ENCODE peak calls at places on chromosomes 3 and 15, in eight cellular contexts. V, C, A, O, Y, F, Z and L are unnamed samples.

GRCh38 chr15:77002436-77002835 is 7.5 kb downstream of the PSTPIP1 start:
- DNase-seq in V (no peak), C (no peak), Y (no peak), A (no peak), Z (no peak), O (peak; percentile 37), F (no peak), L (no peak)

GRCh38 chr3:48709051-48709461 is 8.0 kb downstream of the IP6K2 start:
- DNase-seq in V (no peak), O (no peak), Z (peak; percentile 74), C (no peak), Y (no peak), A (no peak), F (no peak), L (no peak)

GRCh38 chr3:72115307-72115706 is 330.4 kb upstream of the PROK2 start:
- DNase-seq in V (no peak), Z (no peak), Y (no peak), F (no peak), A (no peak), O (no peak), C (no peak), L (no peak)

GRCh38 chr3:120102232-120102631 is 8.0 kb upstream of the GSK3B start:
- DNase-seq in V (no peak), C (no peak), Z (no peak), F (no peak), A (no peak), Y (no peak), O (no peak), L (no peak)

GRCh38 chr3:117820900-117821299 is 1111.3 kb downstream of the TUSC7 start:
- DNase-seq in Y (no peak), Z (peak; percentile 8), O (no peak), A (no peak), C (no peak), V (no peak), F (no peak), L (no peak)

GRCh38 chr3:158479051-158479450 is 91.9 kb upstream of the MLF1 start:
- DNase-seq in Z (no peak), V (no peak), C (no peak), F (no peak), Y (no peak), O (no peak), A (no peak), L (no peak)

GRCh38 chr3:46947981-46948791 is 28.4 kb downstream of the CCDC12 start:
- DNase-seq in Z (no peak), O (peak; percentile 82), Y (peak; percentile 95), V (no peak), A (no peak), F (peak; percentile 93), C (peak; percentile 87), L (no peak)

GRCh38 chr3:127959873-127960272 is 44.8 kb downstream of the KBTBD12 start:
- DNase-seq in V (no peak), Z (peak; percentile 25), A (peak; percentile 31), F (peak; percentile 59), C (no peak), Y (peak; percentile 85), O (no peak), L (peak; percentile 44)

DNA sequence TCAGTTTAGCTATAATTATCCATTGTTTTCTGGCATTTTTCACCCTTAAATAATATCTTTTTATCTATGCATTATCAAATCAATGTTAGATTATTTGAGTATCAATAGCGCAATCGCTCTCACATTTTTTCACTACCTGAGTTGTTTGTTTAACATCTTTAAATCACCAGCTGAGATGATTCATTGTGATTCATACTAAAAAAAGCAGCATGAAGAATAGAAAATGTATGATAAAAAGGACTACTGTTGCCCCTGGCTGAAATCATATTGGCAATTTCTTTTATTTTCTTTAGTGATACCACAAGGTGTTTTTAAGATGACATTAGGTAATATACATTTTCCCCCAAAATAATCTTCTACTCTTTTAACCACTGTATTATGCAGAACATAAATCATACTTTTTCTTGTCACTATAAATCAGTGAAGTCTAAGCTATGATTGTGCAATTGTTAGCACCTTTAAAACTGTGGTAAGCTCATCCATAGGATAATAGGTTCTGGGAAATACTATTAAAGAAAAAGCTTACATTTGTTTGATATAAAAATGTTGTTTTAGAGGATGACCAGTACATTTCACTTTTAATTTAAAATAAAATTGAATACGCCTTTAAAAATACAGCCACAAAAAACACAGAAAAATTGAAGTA is 889.1 kb downstream of the NAALADL2 start:
- DNase-seq in A (no peak), V (no peak), Y (peak; percentile 87), O (no peak), C (no peak), Z (peak; percentile 77), F (no peak), L (no peak)
- TF ChIP-seq CTCF in A (no peak), V (no peak), Y (no peak), O (no peak), C (no peak), Z (no peak), F (no peak), L (no peak)

DNA sequence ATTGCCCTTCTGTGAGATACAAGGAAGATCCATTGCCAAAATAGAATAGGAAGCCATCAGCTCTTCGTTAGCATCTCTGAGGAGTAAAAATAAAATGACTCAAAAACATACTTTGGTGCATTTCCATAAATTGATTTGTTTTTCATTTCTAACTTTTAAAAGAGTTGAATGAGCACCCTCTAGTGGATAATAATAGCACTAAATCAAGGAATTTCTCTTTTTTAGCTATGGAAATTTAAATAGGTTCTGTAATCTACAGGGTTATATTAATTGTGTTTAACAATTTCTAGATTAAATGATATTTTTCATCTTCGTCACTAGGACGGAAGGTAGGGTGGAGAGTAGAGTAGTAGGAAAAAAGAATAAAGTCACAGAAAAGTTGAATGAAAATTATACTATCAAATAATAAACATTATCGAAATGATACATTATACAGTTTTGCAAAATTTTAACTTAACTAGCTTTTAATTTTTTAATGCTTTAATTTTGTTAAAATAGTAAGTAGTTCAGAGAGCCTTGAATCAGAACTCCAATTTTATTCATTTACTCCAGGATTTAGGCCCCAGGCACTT is 6.5 kb downstream of the NSUN3 start:
- DNase-seq in Y (peak; percentile 38), C (no peak), Z (peak; percentile 11), A (no peak), O (no peak), F (no peak), V (no peak), L (no peak)
- TF ChIP-seq CTCF in Y (peak; percentile 91), C (peak; percentile 82), Z (peak; percentile 67), A (peak; percentile 56), O (peak; percentile 63), F (peak; percentile 55), V (peak; percentile 28), L (no peak)

DNA sequence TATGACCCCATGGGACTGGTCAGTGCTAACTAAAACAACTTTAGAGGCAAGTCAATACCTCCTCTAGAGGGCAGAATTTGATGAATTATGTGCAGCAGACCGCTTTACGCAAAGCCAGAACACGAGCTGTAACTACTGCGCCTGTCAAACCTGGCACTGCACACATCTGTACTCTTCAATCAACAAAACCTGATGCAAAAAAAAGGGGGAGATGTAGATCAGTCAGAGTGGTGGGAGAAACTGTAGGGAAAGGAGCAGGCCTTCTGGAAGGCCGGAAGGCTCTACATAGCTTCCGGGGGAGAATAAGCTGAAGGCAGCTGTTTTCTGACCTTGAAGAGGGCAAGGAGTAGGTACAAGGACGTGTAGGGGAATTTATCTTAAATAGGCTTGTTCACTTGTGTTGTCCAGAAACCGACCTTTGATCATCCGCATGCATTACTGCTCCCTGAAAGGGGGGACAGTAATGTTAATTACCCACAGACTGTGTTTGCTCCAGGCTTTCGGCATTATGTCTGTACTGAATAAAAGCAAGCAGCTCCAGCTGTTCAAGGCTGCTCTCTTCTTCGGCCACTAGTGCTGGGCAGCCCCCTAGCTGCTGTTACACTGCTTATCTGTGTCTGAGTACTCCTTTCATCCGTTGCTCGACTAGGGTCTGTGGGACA is 41.0 kb downstream of the GPR160 start:
- DNase-seq in C (no peak), A (no peak), Y (no peak), O (no peak), Z (no peak), F (no peak), V (no peak), L (no peak)
- TF ChIP-seq CTCF in C (no peak), A (no peak), Y (peak; percentile 29), O (no peak), Z (no peak), F (no peak), V (no peak), L (no peak)

GRCh38 chr3:160055659-160056058 is 67.0 kb downstream of the IL12A start:
- DNase-seq in A (no peak), Y (no peak), O (no peak), F (no peak), V (no peak), Z (no peak), C (no peak), L (no peak)

GRCh38 chr3:160049570-160049969 is 60.9 kb downstream of the IL12A start:
- DNase-seq in Y (no peak), V (no peak), O (no peak), A (no peak), Z (no peak), C (no peak), F (no peak), L (no peak)

GRCh38 chr3:160053048-160053391 is 64.4 kb downstream of the IL12A start:
- DNase-seq in C (no peak), O (no peak), Y (no peak), V (no peak), Z (no peak), A (no peak), F (no peak), L (no peak)

GRCh38 chr3:160050019-160050418 is 61.4 kb downstream of the IL12A start:
- DNase-seq in F (peak; percentile 15), C (no peak), V (no peak), O (no peak), A (no peak), Z (no peak), Y (no peak), L (no peak)

DNA sequence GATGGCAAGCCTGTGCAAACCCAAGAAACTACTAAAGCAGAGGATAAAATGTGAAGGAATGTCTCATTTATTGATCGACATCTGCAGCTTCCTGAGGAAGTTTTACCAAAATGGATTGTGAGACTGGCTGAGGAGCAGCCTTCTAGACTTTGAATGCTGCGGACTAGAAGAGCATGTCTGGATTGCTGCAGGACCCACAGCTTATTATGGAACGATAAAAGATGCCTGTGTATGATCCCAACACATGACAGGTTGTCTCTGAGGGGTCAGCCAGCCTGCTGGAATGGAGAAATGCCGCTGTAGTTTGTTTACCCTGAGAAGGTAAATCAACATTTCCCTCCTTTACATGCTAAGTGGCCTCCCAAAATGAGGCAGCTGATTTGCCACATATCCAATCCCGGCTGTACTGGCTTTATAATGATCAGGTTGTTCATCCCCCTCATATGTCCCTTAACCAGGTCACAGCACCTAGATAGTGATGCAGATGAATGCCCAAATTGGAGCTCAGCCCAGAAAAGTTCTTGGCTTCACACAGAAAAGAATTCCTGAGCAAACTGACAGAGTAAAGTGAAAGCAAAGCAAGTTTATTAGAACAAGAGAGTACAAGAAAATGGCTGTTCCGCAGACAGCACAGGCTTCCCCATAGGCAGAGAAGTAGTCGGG is 63.9 kb downstream of the IL12A start:
- DNase-seq in A (no peak), O (no peak), Y (no peak), V (no peak), F (peak; percentile 30), Z (no peak), C (no peak), L (no peak)
- TF ChIP-seq CTCF in A (no peak), O (no peak), Y (no peak), V (no peak), F (no peak), Z (no peak), C (no peak), L (no peak)

GRCh38 chr3:133821767-133822638 is 16.4 kb downstream of the SRPRB start:
- DNase-seq in A (no peak), F (peak; percentile 82), C (no peak), O (no peak), Z (peak; percentile 87), V (peak; percentile 10), Y (no peak), L (no peak)
- TF ChIP-seq CTCF in A (no peak), F (peak; percentile 75), C (no peak), O (no peak), Z (peak; percentile 51), V (peak; percentile 22), Y (no peak), L (no peak)

GRCh38 chr15:57611938-57612337 is 20.2 kb downstream of the MYZAP start:
- DNase-seq in Z (peak; percentile 79), C (no peak), O (peak; percentile 58), Y (peak; percentile 87), V (no peak), F (peak; percentile 90), A (no peak), L (no peak)
- TF ChIP-seq CTCF in Z (peak; percentile 82), C (no peak), O (peak; percentile 42), Y (peak; percentile 68), V (peak; percentile 64), F (peak; percentile 95), A (no peak), L (no peak)